ENCODE peak calls at places on chromosomes 4 and X, in seven cellular contexts. One of them, this sample, is unnamed.

GRCh38 chr4:112327950-112328349 is 30.8 kb downstream of the ALPK1 start:
- DNase-seq in GM12878: peak
- DNase-seq in SK-N-SH: peak
- DNase-seq in HepG2: peak
- DNase-seq in H1: no peak
- DNase-seq in K562: peak
- DNase-seq in T47D: peak
- DNase-seq in this sample: peak

GRCh38 chr4:24655326-24655725 is 71.0 kb upstream of the DHX15 start:
- DNase-seq in GM12878: no peak
- DNase-seq in SK-N-SH: no peak
- DNase-seq in HepG2: no peak
- DNase-seq in H1: no peak
- DNase-seq in K562: no peak
- DNase-seq in T47D: no peak
- DNase-seq in this sample: no peak

GRCh38 chrX:13828392-13828791 is 11.5 kb upstream of the GPM6B start:
- DNase-seq in GM12878: no peak
- DNase-seq in SK-N-SH: no peak
- DNase-seq in HepG2: no peak
- DNase-seq in H1: no peak
- DNase-seq in K562: no peak
- DNase-seq in T47D: no peak
- DNase-seq in this sample: no peak

GRCh38 chr4:173489514-173489913 is 40.5 kb downstream of the HAND2 start:
- DNase-seq in GM12878: no peak
- DNase-seq in SK-N-SH: no peak
- DNase-seq in HepG2: no peak
- DNase-seq in H1: no peak
- DNase-seq in K562: no peak
- DNase-seq in T47D: no peak
- DNase-seq in this sample: no peak

GRCh38 chr4:188175288-188175687 is 36.0 kb downstream of the TRIML1 start:
- DNase-seq in GM12878: no peak
- DNase-seq in SK-N-SH: no peak
- DNase-seq in HepG2: no peak
- DNase-seq in H1: peak
- DNase-seq in K562: no peak
- DNase-seq in T47D: no peak
- DNase-seq in this sample: no peak

GRCh38 chr4:3808597-3808996 is 42.4 kb downstream of the ADRA2C start:
- DNase-seq in GM12878: no peak
- DNase-seq in SK-N-SH: no peak
- DNase-seq in HepG2: no peak
- DNase-seq in H1: no peak
- DNase-seq in K562: no peak
- DNase-seq in T47D: no peak
- DNase-seq in this sample: no peak

GRCh38 chr4:112889619-112890294 is 159.7 kb upstream of the ANK2 start:
- DNase-seq in GM12878: peak
- DNase-seq in SK-N-SH: no peak
- DNase-seq in HepG2: no peak
- DNase-seq in H1: no peak
- DNase-seq in K562: no peak
- DNase-seq in T47D: no peak
- DNase-seq in this sample: no peak

GRCh38 chr4:185742766-185743165 is 69.2 kb downstream of the SORBS2 start:
- DNase-seq in GM12878: no peak
- DNase-seq in SK-N-SH: no peak
- DNase-seq in HepG2: no peak
- DNase-seq in H1: no peak
- DNase-seq in K562: no peak
- DNase-seq in T47D: peak
- DNase-seq in this sample: no peak

GRCh38 chr4:87853108-87853507 is 20.3 kb downstream of the MEPE start:
- DNase-seq in GM12878: no peak
- DNase-seq in SK-N-SH: peak
- DNase-seq in HepG2: peak
- DNase-seq in H1: no peak
- DNase-seq in K562: no peak
- DNase-seq in T47D: peak
- DNase-seq in this sample: peak

GRCh38 chrX:108299101-108299591 is 139.1 kb downstream of the COL4A6 start:
- DNase-seq in GM12878: peak
- DNase-seq in SK-N-SH: no peak
- DNase-seq in HepG2: peak
- DNase-seq in H1: no peak
- DNase-seq in K562: no peak
- DNase-seq in T47D: no peak
- DNase-seq in this sample: no peak

DNA sequence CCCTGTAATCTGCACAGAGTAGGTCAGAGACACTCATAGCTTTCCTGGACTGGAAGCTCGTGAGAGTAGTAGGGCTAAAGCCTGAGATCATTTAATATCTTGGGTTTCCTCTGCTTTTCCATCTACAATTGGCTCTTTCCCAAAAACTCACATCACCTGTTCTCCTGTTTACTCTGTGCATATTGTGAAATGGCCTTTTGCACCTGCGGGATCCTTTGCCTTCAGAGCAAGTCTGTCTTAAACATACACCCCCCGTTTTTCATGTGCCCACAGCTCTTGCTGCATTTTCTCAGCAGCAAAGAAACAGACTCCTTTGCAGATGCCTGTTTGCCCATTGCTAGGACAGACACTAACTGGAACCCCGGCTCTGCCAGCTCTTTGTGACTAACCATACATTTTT is 608.3 kb upstream of the PCDH10 start:
- DNase-seq in GM12878: no peak
- DNase-seq in SK-N-SH: no peak
- DNase-seq in HepG2: no peak
- DNase-seq in H1: no peak
- DNase-seq in K562: no peak
- DNase-seq in T47D: peak
- DNase-seq in this sample: no peak
- TF ChIP-seq JUND in GM12878: no peak
- TF ChIP-seq JUND in SK-N-SH: no peak
- TF ChIP-seq JUND in HepG2: no peak
- TF ChIP-seq JUND in H1: no peak
- TF ChIP-seq JUND in K562: no peak
- TF ChIP-seq JUND in T47D: no peak
- TF ChIP-seq JUND in this sample: no peak

DNA sequence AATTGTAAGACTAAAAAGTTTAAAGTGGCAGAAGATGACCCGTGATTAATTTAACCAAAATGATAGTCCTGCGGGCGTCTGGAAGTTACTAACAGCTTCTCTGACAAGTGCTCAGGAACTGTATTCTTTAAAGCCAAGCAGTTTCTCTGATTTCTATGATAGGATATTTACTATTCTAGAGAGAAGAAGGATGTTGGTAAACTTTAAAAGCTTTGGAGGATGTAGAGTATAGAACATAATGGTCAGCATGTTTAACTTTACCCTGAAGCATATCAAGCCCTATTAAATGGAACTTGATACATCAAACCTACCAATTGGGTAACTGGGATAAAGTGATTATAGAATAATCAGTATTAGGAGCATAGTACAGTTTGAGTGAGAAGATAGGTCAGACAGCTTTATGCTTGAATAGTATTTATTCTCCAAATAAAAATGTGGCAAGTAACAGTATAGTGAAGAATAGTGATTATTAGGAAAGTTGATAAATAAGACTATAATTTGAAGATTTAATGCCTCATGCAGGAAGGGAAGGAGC is 1.8 kb downstream of the STIM2 start:
- DNase-seq in GM12878: no peak
- DNase-seq in SK-N-SH: no peak
- DNase-seq in HepG2: no peak
- DNase-seq in H1: no peak
- DNase-seq in K562: no peak
- DNase-seq in T47D: no peak
- DNase-seq in this sample: no peak
- TF ChIP-seq JUND in GM12878: no peak
- TF ChIP-seq JUND in SK-N-SH: no peak
- TF ChIP-seq JUND in HepG2: no peak
- TF ChIP-seq JUND in H1: no peak
- TF ChIP-seq JUND in K562: no peak
- TF ChIP-seq JUND in T47D: no peak
- TF ChIP-seq JUND in this sample: no peak

GRCh38 chr4:155667538-155668511 is 1.2 kb downstream of the GUCY1A1 start:
- DNase-seq in GM12878: no peak
- DNase-seq in SK-N-SH: peak
- DNase-seq in HepG2: no peak
- DNase-seq in H1: peak
- DNase-seq in K562: no peak
- DNase-seq in T47D: no peak
- DNase-seq in this sample: no peak
- TF ChIP-seq JUND in GM12878: no peak
- TF ChIP-seq JUND in SK-N-SH: no peak
- TF ChIP-seq JUND in HepG2: no peak
- TF ChIP-seq JUND in H1: no peak
- TF ChIP-seq JUND in K562: no peak
- TF ChIP-seq JUND in T47D: no peak
- TF ChIP-seq JUND in this sample: no peak

GRCh38 chr4:150211016-150211415 is 132.8 kb downstream of the DCLK2 start:
- DNase-seq in GM12878: no peak
- DNase-seq in SK-N-SH: no peak
- DNase-seq in HepG2: no peak
- DNase-seq in H1: no peak
- DNase-seq in K562: no peak
- DNase-seq in T47D: no peak
- DNase-seq in this sample: no peak

GRCh38 chr4:150211821-150212445 is 133.7 kb downstream of the DCLK2 start:
- DNase-seq in GM12878: no peak
- DNase-seq in SK-N-SH: no peak
- DNase-seq in HepG2: no peak
- DNase-seq in H1: no peak
- DNase-seq in K562: no peak
- DNase-seq in T47D: no peak
- DNase-seq in this sample: no peak

GRCh38 chr4:150212485-150212884 is 134.2 kb downstream of the DCLK2 start:
- DNase-seq in GM12878: no peak
- DNase-seq in SK-N-SH: no peak
- DNase-seq in HepG2: no peak
- DNase-seq in H1: no peak
- DNase-seq in K562: no peak
- DNase-seq in T47D: no peak
- DNase-seq in this sample: no peak

GRCh38 chr4:150215601-150216000 is 137.4 kb downstream of the DCLK2 start:
- DNase-seq in GM12878: no peak
- DNase-seq in SK-N-SH: no peak
- DNase-seq in HepG2: no peak
- DNase-seq in H1: no peak
- DNase-seq in K562: no peak
- DNase-seq in T47D: peak
- DNase-seq in this sample: no peak

DNA sequence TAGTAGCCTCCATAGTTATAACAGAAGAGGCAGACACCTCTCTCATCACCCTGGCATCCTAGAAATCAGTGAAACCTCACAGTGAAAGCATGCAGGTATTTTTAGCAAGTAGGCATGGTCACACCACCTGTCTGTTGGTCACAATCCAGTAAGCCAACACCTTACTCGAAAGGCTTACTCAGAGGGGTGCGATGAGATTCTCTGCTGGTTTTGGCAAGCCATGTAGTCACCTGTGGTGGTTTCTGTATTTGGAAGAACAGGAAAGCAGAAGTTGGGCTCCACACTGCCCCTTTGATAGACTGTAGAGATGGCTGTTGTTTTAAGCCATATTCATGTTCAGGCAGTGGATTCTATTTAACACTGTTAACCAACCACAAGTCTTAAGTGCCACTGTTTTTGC is 134.7 kb downstream of the DCLK2 start:
- DNase-seq in GM12878: no peak
- DNase-seq in SK-N-SH: no peak
- DNase-seq in HepG2: no peak
- DNase-seq in H1: no peak
- DNase-seq in K562: no peak
- DNase-seq in T47D: no peak
- DNase-seq in this sample: no peak
- TF ChIP-seq JUND in GM12878: no peak
- TF ChIP-seq JUND in SK-N-SH: no peak
- TF ChIP-seq JUND in HepG2: no peak
- TF ChIP-seq JUND in H1: no peak
- TF ChIP-seq JUND in K562: no peak
- TF ChIP-seq JUND in T47D: no peak
- TF ChIP-seq JUND in this sample: no peak

DNA sequence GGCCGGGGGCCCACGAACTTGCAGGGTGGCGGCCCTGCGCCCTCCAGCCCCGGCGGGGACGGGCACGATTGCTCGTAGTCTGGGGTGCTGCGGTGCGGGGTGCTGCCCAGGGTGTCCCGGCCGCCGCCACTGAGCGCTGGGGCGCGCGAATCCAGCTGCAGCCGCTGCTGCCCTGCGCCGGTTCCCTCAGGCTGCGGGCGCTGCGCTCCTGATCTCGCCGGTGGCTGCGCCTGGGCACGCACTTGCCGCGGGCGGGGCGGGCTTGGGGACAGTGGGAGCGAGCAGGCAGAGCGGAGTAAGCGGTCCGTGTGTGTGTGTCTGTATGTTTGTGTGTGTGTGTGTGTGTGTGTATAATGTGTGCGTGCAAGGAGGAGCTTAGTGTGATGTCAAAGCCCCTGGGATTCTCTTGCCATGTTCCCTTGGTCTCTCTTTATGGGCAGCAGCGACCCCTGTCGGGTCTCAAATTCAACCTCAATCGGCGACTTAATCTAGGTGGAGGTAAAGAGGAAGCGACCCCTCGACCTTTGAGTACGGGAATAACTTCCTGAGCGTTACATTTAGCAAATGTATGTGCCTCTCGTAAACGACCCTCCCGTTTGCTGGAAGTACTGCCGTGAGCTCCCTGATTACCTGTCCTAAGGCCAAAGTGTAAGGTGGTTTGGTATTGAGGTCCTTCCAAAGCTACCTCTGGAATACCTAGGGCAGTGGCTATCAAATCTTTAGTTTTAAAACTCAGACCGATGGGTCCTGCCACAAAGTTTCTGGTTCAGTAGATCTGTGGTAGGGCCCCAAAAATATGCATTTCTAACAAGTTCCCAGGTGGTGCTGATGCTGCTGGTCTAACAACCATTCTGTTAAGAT is at the start of gene RNF150:
- DNase-seq in GM12878: peak
- DNase-seq in SK-N-SH: peak
- DNase-seq in HepG2: peak
- DNase-seq in H1: peak
- DNase-seq in K562: peak
- DNase-seq in T47D: peak
- DNase-seq in this sample: no peak
- TF ChIP-seq JUND in GM12878: no peak
- TF ChIP-seq JUND in SK-N-SH: no peak
- TF ChIP-seq JUND in HepG2: no peak
- TF ChIP-seq JUND in H1: no peak
- TF ChIP-seq JUND in K562: no peak
- TF ChIP-seq JUND in T47D: no peak
- TF ChIP-seq JUND in this sample: no peak